ENCODE peak calls at places on chromosome 12, in five cellular contexts. One of them, this sample, is unnamed. For H3K4me1, the result is how much of the 10 kb centered on the place peaks cover.

GRCh38 chr12:57579011-57579410 is 12.0 kb upstream of the PIP4K2C start:
- DNase-seq in tibial artery: no peak
- DNase-seq in ovary: no peak
- DNase-seq in CD4-positive, alpha-beta memory T cell: no peak
- DNase-seq in psoas muscle: no peak
- DNase-seq in this sample: no peak

GRCh38 chr12:25816637-25817036 is 141.8 kb upstream of the RASSF8 start:
- DNase-seq in tibial artery: no peak
- DNase-seq in ovary: no peak
- DNase-seq in CD4-positive, alpha-beta memory T cell: no peak
- DNase-seq in psoas muscle: no peak
- DNase-seq in this sample: no peak

GRCh38 chr12:976644-977043 is 14.4 kb upstream of the ERC1 start:
- DNase-seq in tibial artery: no peak
- DNase-seq in ovary: no peak
- DNase-seq in CD4-positive, alpha-beta memory T cell: no peak
- DNase-seq in psoas muscle: no peak
- DNase-seq in this sample: no peak

GRCh38 chr12:74171478-74171909 is 366.1 kb upstream of the ATXN7L3B start:
- DNase-seq in tibial artery: no peak
- DNase-seq in ovary: no peak
- DNase-seq in CD4-positive, alpha-beta memory T cell: no peak
- DNase-seq in psoas muscle: no peak
- DNase-seq in this sample: no peak

GRCh38 chr12:90682398-90682797 is 272.6 kb downstream of the CCER1 start:
- DNase-seq in tibial artery: no peak
- DNase-seq in ovary: no peak
- DNase-seq in CD4-positive, alpha-beta memory T cell: no peak
- DNase-seq in psoas muscle: no peak
- DNase-seq in this sample: no peak

GRCh38 chr12:32024884-32025599 is 65.8 kb downstream of the RESF1 start:
- DNase-seq in tibial artery: no peak
- DNase-seq in ovary: no peak
- DNase-seq in CD4-positive, alpha-beta memory T cell: no peak
- DNase-seq in psoas muscle: no peak
- DNase-seq in this sample: peak

GRCh38 chr12:89280833-89281533 is 71.3 kb downstream of the DUSP6 start:
- DNase-seq in tibial artery: no peak
- DNase-seq in ovary: no peak
- DNase-seq in CD4-positive, alpha-beta memory T cell: peak
- DNase-seq in psoas muscle: no peak
- DNase-seq in this sample: peak

GRCh38 chr12:128933926-128934325 is 80.6 kb downstream of the GLT1D1 start:
- DNase-seq in tibial artery: no peak
- DNase-seq in ovary: no peak
- DNase-seq in CD4-positive, alpha-beta memory T cell: no peak
- DNase-seq in psoas muscle: no peak
- DNase-seq in this sample: no peak

GRCh38 chr12:124352839-124353238 is 57.9 kb downstream of the RFLNA start:
- DNase-seq in tibial artery: peak
- DNase-seq in ovary: peak
- DNase-seq in CD4-positive, alpha-beta memory T cell: no peak
- DNase-seq in psoas muscle: peak
- DNase-seq in this sample: no peak

GRCh38 chr12:5987573-5987972 is 42.5 kb upstream of the ANO2 start:
- DNase-seq in tibial artery: no peak
- DNase-seq in ovary: no peak
- DNase-seq in CD4-positive, alpha-beta memory T cell: no peak
- DNase-seq in psoas muscle: no peak
- DNase-seq in this sample: no peak

GRCh38 chr12:10741836-10742235 is 18.7 kb upstream of the YBX3 start:
- DNase-seq in tibial artery: no peak
- DNase-seq in ovary: no peak
- DNase-seq in CD4-positive, alpha-beta memory T cell: no peak
- DNase-seq in psoas muscle: no peak
- DNase-seq in this sample: no peak

GRCh38 chr12:78530065-78530765 is 334.4 kb upstream of the SYT1 start:
- DNase-seq in tibial artery: no peak
- DNase-seq in ovary: no peak
- DNase-seq in CD4-positive, alpha-beta memory T cell: no peak
- DNase-seq in psoas muscle: no peak
- DNase-seq in this sample: no peak

GRCh38 chr12:93573552-93574223 is 1.2 kb downstream of the SOCS2 start:
- DNase-seq in tibial artery: peak
- DNase-seq in ovary: no peak
- DNase-seq in CD4-positive, alpha-beta memory T cell: no peak
- DNase-seq in psoas muscle: no peak
- DNase-seq in this sample: no peak

GRCh38 chr12:95922231-95922630 is 20.2 kb downstream of the CCDC38 start:
- DNase-seq in tibial artery: no peak
- DNase-seq in ovary: no peak
- DNase-seq in CD4-positive, alpha-beta memory T cell: no peak
- DNase-seq in psoas muscle: no peak
- DNase-seq in this sample: no peak

GRCh38 chr12:118432812-118433540 is 56.6 kb downstream of the SUDS3 start:
- DNase-seq in tibial artery: no peak
- DNase-seq in ovary: no peak
- DNase-seq in CD4-positive, alpha-beta memory T cell: no peak
- DNase-seq in psoas muscle: no peak
- DNase-seq in this sample: no peak

GRCh38 chr12:118436986-118437385 is 60.6 kb downstream of the SUDS3 start:
- DNase-seq in tibial artery: no peak
- DNase-seq in ovary: no peak
- DNase-seq in CD4-positive, alpha-beta memory T cell: no peak
- DNase-seq in psoas muscle: no peak
- DNase-seq in this sample: no peak

GRCh38 chr12:118439068-118439467 is 62.7 kb downstream of the SUDS3 start:
- DNase-seq in tibial artery: no peak
- DNase-seq in ovary: no peak
- DNase-seq in CD4-positive, alpha-beta memory T cell: no peak
- DNase-seq in psoas muscle: no peak
- DNase-seq in this sample: no peak

GRCh38 chr12:118430516-118430915 is 54.2 kb downstream of the SUDS3 start:
- DNase-seq in tibial artery: no peak
- DNase-seq in ovary: no peak
- DNase-seq in CD4-positive, alpha-beta memory T cell: no peak
- DNase-seq in psoas muscle: no peak
- DNase-seq in this sample: no peak

DNA sequence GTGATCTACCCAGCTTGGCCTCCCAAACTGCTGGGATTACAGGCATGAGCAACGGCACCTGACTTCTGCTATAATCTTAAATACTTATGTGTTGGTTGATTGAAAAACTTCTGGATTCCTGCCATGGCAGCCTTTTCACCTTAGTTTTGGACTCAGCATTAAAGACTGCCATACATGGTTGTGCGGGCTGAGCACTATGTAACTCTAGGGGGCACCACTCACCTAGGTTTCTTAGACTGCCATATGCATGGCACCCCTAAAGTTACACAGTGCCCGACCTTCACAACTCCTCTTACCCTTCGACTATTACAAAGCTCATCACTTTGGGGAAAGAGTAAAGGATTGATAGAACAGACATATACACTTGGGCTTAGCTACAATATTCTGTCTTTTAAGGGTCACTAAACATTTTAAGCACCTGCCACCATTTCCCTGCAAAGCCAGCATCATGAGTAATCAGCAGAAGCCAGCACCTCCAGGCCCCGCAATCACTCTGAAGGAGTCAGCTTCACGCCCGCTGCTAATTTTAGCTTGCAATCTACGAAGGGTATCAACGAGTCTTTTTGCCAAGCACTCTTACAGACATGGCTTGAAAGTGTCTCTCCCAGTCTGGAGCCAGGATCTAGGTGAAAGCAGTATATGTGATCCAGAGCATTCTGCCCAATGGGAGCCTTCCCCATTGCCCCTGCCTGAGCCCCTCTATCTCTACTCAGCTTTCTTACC is 59.8 kb downstream of the SUDS3 start:
- DNase-seq in tibial artery: no peak
- DNase-seq in ovary: no peak
- DNase-seq in CD4-positive, alpha-beta memory T cell: no peak
- DNase-seq in psoas muscle: no peak
- DNase-seq in this sample: no peak
- H3K27ac ChIP-seq in tibial artery: no peak
- H3K27ac ChIP-seq in ovary: no peak
- H3K27ac ChIP-seq in CD4-positive, alpha-beta memory T cell: no peak
- H3K27ac ChIP-seq in psoas muscle: no peak
- H3K27ac ChIP-seq in this sample: no peak

DNA sequence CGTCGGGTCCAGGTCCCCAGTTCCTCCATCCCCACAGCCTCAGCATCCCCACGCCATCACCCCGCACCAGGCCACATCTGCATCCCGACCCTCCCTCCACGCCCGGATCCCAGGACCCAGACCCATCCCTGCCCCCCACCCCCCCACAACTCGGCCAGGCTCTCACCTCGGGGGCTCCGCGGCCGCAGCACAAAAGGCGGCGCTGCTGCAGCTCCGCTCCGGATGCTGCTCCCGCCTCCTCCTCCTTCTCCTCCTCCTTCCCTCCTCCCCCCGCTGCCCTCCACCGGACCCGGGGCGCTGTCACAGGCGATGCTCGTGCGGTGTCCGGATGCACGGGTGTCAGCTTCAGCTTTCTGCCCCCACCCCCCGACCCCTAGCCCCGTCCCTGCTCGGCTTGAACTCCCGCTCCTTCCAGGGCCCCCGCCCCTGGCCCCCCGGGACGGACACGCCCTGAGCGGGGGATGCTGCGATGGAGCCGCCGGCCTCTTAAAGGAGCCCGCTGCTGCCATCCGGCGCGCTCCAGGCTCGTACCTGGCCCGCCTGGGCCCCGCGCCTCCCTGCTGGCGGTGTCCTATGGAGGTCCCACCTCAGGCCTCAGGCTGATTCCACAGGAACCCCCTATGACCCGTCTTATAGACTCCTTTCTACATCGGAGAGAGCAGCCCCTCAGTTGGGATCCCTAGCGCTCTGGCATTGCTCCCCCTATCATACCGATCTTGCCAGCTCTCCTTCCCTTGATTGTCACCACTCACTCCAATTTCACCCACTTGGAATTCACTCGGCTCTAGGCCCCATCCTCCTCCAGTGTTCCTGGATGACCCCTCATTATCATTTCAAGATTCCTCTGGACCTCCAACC is at the start of gene MAP3K12:
- DNase-seq in tibial artery: peak
- DNase-seq in ovary: peak
- DNase-seq in CD4-positive, alpha-beta memory T cell: peak
- DNase-seq in psoas muscle: peak
- DNase-seq in this sample: peak
- H3K4me1 ChIP-seq in tibial artery: under half
- H3K4me1 ChIP-seq in ovary: under half
- H3K4me1 ChIP-seq in CD4-positive, alpha-beta memory T cell: under half
- H3K4me1 ChIP-seq in psoas muscle: under half
- H3K4me1 ChIP-seq in this sample: under half

GRCh38 chr12:110120878-110121277 is 3.3 kb upstream of the IFT81 start:
- DNase-seq in tibial artery: no peak
- DNase-seq in ovary: no peak
- DNase-seq in CD4-positive, alpha-beta memory T cell: no peak
- DNase-seq in psoas muscle: no peak
- DNase-seq in this sample: no peak

GRCh38 chr12:110126557-110126956 is 2.4 kb downstream of the IFT81 start:
- DNase-seq in tibial artery: no peak
- DNase-seq in ovary: no peak
- DNase-seq in CD4-positive, alpha-beta memory T cell: no peak
- DNase-seq in psoas muscle: no peak
- DNase-seq in this sample: no peak

GRCh38 chr12:110123861-110124183 is 335 bp upstream of the IFT81 start:
- DNase-seq in tibial artery: no peak
- DNase-seq in ovary: no peak
- DNase-seq in CD4-positive, alpha-beta memory T cell: no peak
- DNase-seq in psoas muscle: no peak
- DNase-seq in this sample: no peak

GRCh38 chr12:110122929-110123328 is 1.2 kb upstream of the IFT81 start:
- DNase-seq in tibial artery: no peak
- DNase-seq in ovary: no peak
- DNase-seq in CD4-positive, alpha-beta memory T cell: no peak
- DNase-seq in psoas muscle: no peak
- DNase-seq in this sample: no peak

GRCh38 chr12:110124184-110124995 is at the start of gene IFT81:
- DNase-seq in tibial artery: peak
- DNase-seq in ovary: peak
- DNase-seq in CD4-positive, alpha-beta memory T cell: peak
- DNase-seq in psoas muscle: peak
- DNase-seq in this sample: peak
- H3K4me3 ChIP-seq in tibial artery: peak
- H3K4me3 ChIP-seq in ovary: peak
- H3K4me3 ChIP-seq in CD4-positive, alpha-beta memory T cell: peak
- H3K4me3 ChIP-seq in psoas muscle: peak
- H3K4me3 ChIP-seq in this sample: peak

GRCh38 chr12:3905664-3906063 is 32.5 kb upstream of the PARP11 start:
- DNase-seq in tibial artery: no peak
- DNase-seq in ovary: no peak
- DNase-seq in CD4-positive, alpha-beta memory T cell: no peak
- DNase-seq in psoas muscle: no peak
- DNase-seq in this sample: no peak
- H3K27ac ChIP-seq in tibial artery: no peak
- H3K27ac ChIP-seq in ovary: no peak
- H3K27ac ChIP-seq in CD4-positive, alpha-beta memory T cell: peak
- H3K27ac ChIP-seq in psoas muscle: no peak
- H3K27ac ChIP-seq in this sample: peak

DNA sequence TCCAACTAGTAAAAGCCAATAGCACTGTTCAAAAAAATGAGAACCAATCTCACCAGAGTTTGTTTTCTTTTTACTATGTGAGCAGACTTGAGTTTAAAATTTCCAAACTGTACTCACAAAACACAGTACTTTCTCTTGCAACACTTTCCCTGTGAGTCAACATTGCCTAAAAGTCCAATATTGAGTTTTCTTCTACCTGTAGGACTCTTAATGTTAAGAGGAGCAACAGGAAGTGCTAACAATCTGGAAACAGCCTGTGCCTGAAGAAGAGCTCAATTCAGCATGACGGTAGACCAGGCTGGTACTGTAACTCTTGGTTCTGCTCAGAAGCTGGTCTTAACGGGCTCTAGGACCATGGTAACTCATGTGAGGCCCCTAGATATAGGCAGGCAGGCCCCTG is 144.3 kb downstream of the MED13L start:
- DNase-seq in tibial artery: no peak
- DNase-seq in ovary: no peak
- DNase-seq in CD4-positive, alpha-beta memory T cell: no peak
- DNase-seq in psoas muscle: no peak
- DNase-seq in this sample: no peak
- H3K4me1 ChIP-seq in tibial artery: under half
- H3K4me1 ChIP-seq in ovary: under half
- H3K4me1 ChIP-seq in CD4-positive, alpha-beta memory T cell: half or more
- H3K4me1 ChIP-seq in psoas muscle: half or more
- H3K4me1 ChIP-seq in this sample: under half

DNA sequence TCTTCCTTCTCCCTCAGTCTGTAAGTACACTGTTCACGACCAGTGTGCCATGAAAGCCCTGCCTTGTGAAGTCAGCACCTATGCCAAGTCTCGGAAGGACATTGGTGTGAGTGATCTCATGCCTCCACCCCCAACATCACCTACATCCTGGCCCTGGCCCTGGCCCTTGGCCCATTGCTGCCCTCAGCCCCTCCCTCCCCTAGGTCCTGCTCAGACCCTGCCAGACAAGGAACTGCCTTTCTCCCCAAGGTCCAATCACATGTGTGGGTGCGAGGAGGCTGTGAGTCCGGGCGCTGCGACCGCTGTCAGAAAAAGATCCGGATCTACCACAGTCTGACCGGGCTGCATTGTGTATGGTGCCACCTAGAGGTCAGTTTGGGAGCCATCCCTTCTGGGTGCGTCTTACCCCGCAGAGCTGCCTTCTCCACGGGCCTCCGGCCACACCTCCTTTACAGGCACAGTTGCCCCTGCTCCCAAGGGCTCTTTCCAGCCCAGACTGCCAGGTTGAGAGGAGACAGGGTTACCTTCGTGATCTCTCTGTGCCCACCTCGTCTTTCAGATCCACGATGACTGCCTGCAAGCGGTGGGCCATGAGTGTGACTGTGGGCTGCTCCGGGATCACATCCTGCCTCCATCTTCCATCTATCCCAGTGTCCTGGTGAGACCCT is 9.2 kb downstream of the DGKA start:
- DNase-seq in tibial artery: peak
- DNase-seq in ovary: peak
- DNase-seq in CD4-positive, alpha-beta memory T cell: peak
- DNase-seq in psoas muscle: peak
- DNase-seq in this sample: peak
- H3K4me3 ChIP-seq in tibial artery: peak
- H3K4me3 ChIP-seq in ovary: no peak
- H3K4me3 ChIP-seq in CD4-positive, alpha-beta memory T cell: peak
- H3K4me3 ChIP-seq in psoas muscle: peak
- H3K4me3 ChIP-seq in this sample: no peak

This sample was measured in naive thymus-derived CD4-positive, alpha-beta T cell.